ENCODE peak calls at places on chromosomes 13 and 19, in ten cellular contexts. One of them, this sample, is unnamed.
A peak's percentile ranks its signal among the peaks of the same experiment; 100 is the strongest.

GRCh38 chr13:113302940-113303339 is 5.9 kb downstream of the LAMP1 start:
- DNase-seq in tibial nerve: no peak
- DNase-seq in suprapubic skin: no peak
- DNase-seq in A549: no peak
- DNase-seq in stomach: no peak
- DNase-seq in K562: no peak
- DNase-seq in HepG2: no peak
- DNase-seq in esophagus muscularis mucosa: no peak
- DNase-seq in upper lobe of left lung: no peak
- DNase-seq in ovary: no peak
- DNase-seq in this sample: no peak

GRCh38 chr13:48526269-48526668 is 6.6 kb downstream of the RCBTB2 start:
- DNase-seq in tibial nerve: no peak
- DNase-seq in suprapubic skin: no peak
- DNase-seq in A549: no peak
- DNase-seq in stomach: no peak
- DNase-seq in K562: no peak
- DNase-seq in HepG2: no peak
- DNase-seq in esophagus muscularis mucosa: no peak
- DNase-seq in upper lobe of left lung: no peak
- DNase-seq in ovary: no peak
- DNase-seq in this sample: no peak

GRCh38 chr19:313988-314815 is 23.0 kb upstream of the PLPP2 start:
- DNase-seq in tibial nerve: no peak
- DNase-seq in suprapubic skin: no peak
- DNase-seq in A549: no peak
- DNase-seq in stomach: peak; percentile 13
- DNase-seq in K562: no peak
- DNase-seq in HepG2: no peak
- DNase-seq in esophagus muscularis mucosa: no peak
- DNase-seq in upper lobe of left lung: no peak
- DNase-seq in ovary: no peak
- DNase-seq in this sample: no peak

GRCh38 chr19:30790048-30790680 is 418.0 kb downstream of the ZNF536 start:
- DNase-seq in tibial nerve: peak; percentile 3
- DNase-seq in suprapubic skin: peak; percentile 52
- DNase-seq in A549: no peak
- DNase-seq in stomach: no peak
- DNase-seq in K562: no peak
- DNase-seq in HepG2: no peak
- DNase-seq in esophagus muscularis mucosa: no peak
- DNase-seq in upper lobe of left lung: no peak
- DNase-seq in ovary: no peak
- DNase-seq in this sample: no peak

GRCh38 chr19:45451181-45451849 is 16.5 kb upstream of the FOSB start:
- DNase-seq in tibial nerve: no peak
- DNase-seq in suprapubic skin: no peak
- DNase-seq in A549: no peak
- DNase-seq in stomach: peak; percentile 33
- DNase-seq in K562: no peak
- DNase-seq in HepG2: no peak
- DNase-seq in esophagus muscularis mucosa: no peak
- DNase-seq in upper lobe of left lung: no peak
- DNase-seq in ovary: no peak
- DNase-seq in this sample: peak; percentile 54

GRCh38 chr19:5479958-5480357 is 24.7 kb downstream of the ZNRF4 start:
- DNase-seq in tibial nerve: no peak
- DNase-seq in suprapubic skin: no peak
- DNase-seq in A549: no peak
- DNase-seq in stomach: no peak
- DNase-seq in K562: no peak
- DNase-seq in HepG2: no peak
- DNase-seq in esophagus muscularis mucosa: no peak
- DNase-seq in upper lobe of left lung: no peak
- DNase-seq in ovary: no peak
- DNase-seq in this sample: no peak

GRCh38 chr19:38656171-38656981 is 8.9 kb downstream of the ACTN4 start:
- DNase-seq in tibial nerve: peak; percentile 72
- DNase-seq in suprapubic skin: no peak
- DNase-seq in A549: peak; percentile 79
- DNase-seq in stomach: no peak
- DNase-seq in K562: no peak
- DNase-seq in HepG2: peak; percentile 95
- DNase-seq in esophagus muscularis mucosa: no peak
- DNase-seq in upper lobe of left lung: no peak
- DNase-seq in ovary: no peak
- DNase-seq in this sample: no peak

GRCh38 chr19:54439174-54439851 is 9.7 kb upstream of the LENG8 start:
- DNase-seq in tibial nerve: peak; percentile 30
- DNase-seq in suprapubic skin: no peak
- DNase-seq in A549: peak; percentile 64
- DNase-seq in stomach: peak; percentile 39
- DNase-seq in K562: no peak
- DNase-seq in HepG2: peak; percentile 56
- DNase-seq in esophagus muscularis mucosa: no peak
- DNase-seq in upper lobe of left lung: no peak
- DNase-seq in ovary: no peak
- DNase-seq in this sample: no peak

GRCh38 chr19:35249146-35249847 is 495 bp downstream of the LSR start:
- DNase-seq in tibial nerve: no peak
- DNase-seq in suprapubic skin: peak; percentile 76
- DNase-seq in A549: no peak
- DNase-seq in stomach: no peak
- DNase-seq in K562: peak; percentile 64
- DNase-seq in HepG2: no peak
- DNase-seq in esophagus muscularis mucosa: peak; percentile 72
- DNase-seq in upper lobe of left lung: peak; percentile 45
- DNase-seq in ovary: no peak
- DNase-seq in this sample: peak; percentile 42

GRCh38 chr13:37163626-37164365 is 58.3 kb upstream of the CSNK1A1L start:
- DNase-seq in tibial nerve: no peak
- DNase-seq in suprapubic skin: no peak
- DNase-seq in A549: no peak
- DNase-seq in stomach: no peak
- DNase-seq in K562: no peak
- DNase-seq in HepG2: no peak
- DNase-seq in esophagus muscularis mucosa: no peak
- DNase-seq in upper lobe of left lung: no peak
- DNase-seq in ovary: no peak
- DNase-seq in this sample: no peak

GRCh38 chr19:3516675-3517207 is 10.6 kb downstream of the FZR1 start:
- DNase-seq in tibial nerve: no peak
- DNase-seq in suprapubic skin: no peak
- DNase-seq in A549: no peak
- DNase-seq in stomach: peak; percentile 68
- DNase-seq in K562: no peak
- DNase-seq in HepG2: no peak
- DNase-seq in esophagus muscularis mucosa: no peak
- DNase-seq in upper lobe of left lung: peak; percentile 56
- DNase-seq in ovary: no peak
- DNase-seq in this sample: peak; percentile 58

GRCh38 chr13:76991796-76992547 is at the start of gene CLN5:
- DNase-seq in tibial nerve: peak; percentile 80
- DNase-seq in suprapubic skin: peak; percentile 95
- DNase-seq in A549: peak; percentile 90
- DNase-seq in stomach: peak; percentile 96
- DNase-seq in K562: peak; percentile 86
- DNase-seq in HepG2: peak; percentile 86
- DNase-seq in esophagus muscularis mucosa: peak; percentile 97
- DNase-seq in upper lobe of left lung: peak; percentile 99
- DNase-seq in ovary: peak; percentile 94
- DNase-seq in this sample: peak; percentile 96
- TF ChIP-seq CTCF in tibial nerve: no peak
- TF ChIP-seq CTCF in suprapubic skin: no peak
- TF ChIP-seq CTCF in A549: no peak
- TF ChIP-seq CTCF in stomach: no peak
- TF ChIP-seq CTCF in K562: no peak
- TF ChIP-seq CTCF in HepG2: no peak
- TF ChIP-seq CTCF in esophagus muscularis mucosa: no peak
- TF ChIP-seq CTCF in upper lobe of left lung: no peak
- TF ChIP-seq CTCF in ovary: peak; percentile 40
- TF ChIP-seq CTCF in this sample: peak; percentile 4

DNA sequence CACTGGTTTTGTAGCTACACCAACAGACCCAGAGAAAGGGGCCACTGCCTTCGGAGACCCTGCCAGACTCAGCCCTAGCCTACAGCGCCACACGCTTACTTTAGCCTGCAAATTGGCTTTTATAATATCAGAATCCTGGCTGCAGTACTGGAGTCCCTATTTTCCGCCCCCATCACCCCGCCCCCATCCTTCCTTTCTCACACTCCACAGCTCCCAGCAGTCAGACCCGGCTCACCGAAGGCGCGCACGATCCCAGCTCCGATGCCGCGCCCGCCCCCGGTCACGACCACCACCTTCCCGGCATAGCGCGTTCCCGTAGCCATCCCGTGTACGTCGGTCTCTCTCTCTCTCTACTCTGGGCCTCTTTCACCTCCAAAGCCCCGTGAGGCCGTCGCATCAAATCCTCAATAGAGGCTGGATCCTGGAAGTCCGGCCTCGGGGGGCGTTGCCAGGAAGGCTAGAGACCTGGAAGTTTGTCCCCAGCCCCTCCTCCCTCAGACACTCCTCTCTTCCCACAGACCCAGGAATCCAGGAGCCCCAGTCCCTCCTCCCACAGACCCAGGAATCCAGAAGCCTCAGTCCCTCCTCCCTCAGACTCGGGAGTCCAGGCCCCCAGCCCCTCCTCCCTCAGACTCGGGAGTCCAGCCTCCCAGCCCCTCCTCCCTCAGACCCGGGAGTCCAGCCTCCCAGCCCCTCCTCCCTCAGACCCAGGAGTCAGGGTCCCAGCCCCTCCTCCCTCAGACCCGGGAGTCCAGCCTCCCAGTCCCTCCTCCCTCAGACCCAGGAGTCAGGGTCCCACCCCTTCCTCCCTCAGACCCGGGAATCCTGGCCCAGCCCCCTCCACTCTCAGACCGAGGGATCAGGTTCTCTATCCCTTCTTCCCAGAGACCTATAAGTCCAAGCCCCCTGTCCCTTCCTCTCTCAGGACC is at the start of gene HSD17B14:
- DNase-seq in tibial nerve: no peak
- DNase-seq in suprapubic skin: peak; percentile 83
- DNase-seq in A549: peak; percentile 84
- DNase-seq in stomach: no peak
- DNase-seq in K562: peak; percentile 33
- DNase-seq in HepG2: no peak
- DNase-seq in esophagus muscularis mucosa: no peak
- DNase-seq in upper lobe of left lung: peak; percentile 83
- DNase-seq in ovary: peak; percentile 71
- DNase-seq in this sample: peak; percentile 23
- TF ChIP-seq EP300 in tibial nerve: no peak
- TF ChIP-seq EP300 in suprapubic skin: no peak
- TF ChIP-seq EP300 in A549: no peak
- TF ChIP-seq EP300 in stomach: no peak
- TF ChIP-seq EP300 in K562: no peak
- TF ChIP-seq EP300 in HepG2: no peak
- TF ChIP-seq EP300 in esophagus muscularis mucosa: no peak
- TF ChIP-seq EP300 in upper lobe of left lung: no peak
- TF ChIP-seq EP300 in ovary: no peak
- TF ChIP-seq EP300 in this sample: no peak

GRCh38 chr19:50024719-50025021 is 502 bp downstream of the VRK3 start:
- DNase-seq in tibial nerve: no peak
- DNase-seq in suprapubic skin: no peak
- DNase-seq in A549: no peak
- DNase-seq in stomach: no peak
- DNase-seq in K562: no peak
- DNase-seq in HepG2: no peak
- DNase-seq in esophagus muscularis mucosa: no peak
- DNase-seq in upper lobe of left lung: no peak
- DNase-seq in ovary: no peak
- DNase-seq in this sample: no peak

GRCh38 chr19:50030225-50030624 is 4.4 kb downstream of the ZNF473 start:
- DNase-seq in tibial nerve: no peak
- DNase-seq in suprapubic skin: no peak
- DNase-seq in A549: no peak
- DNase-seq in stomach: no peak
- DNase-seq in K562: no peak
- DNase-seq in HepG2: no peak
- DNase-seq in esophagus muscularis mucosa: no peak
- DNase-seq in upper lobe of left lung: no peak
- DNase-seq in ovary: no peak
- DNase-seq in this sample: no peak

GRCh38 chr19:50025022-50025793 is at the start of gene VRK3:
- DNase-seq in tibial nerve: peak; percentile 98
- DNase-seq in suprapubic skin: peak; percentile 99
- DNase-seq in A549: peak; percentile 100
- DNase-seq in stomach: peak; percentile 99
- DNase-seq in K562: peak; percentile 96
- DNase-seq in HepG2: peak; percentile 100
- DNase-seq in esophagus muscularis mucosa: peak; percentile 99
- DNase-seq in upper lobe of left lung: peak; percentile 99
- DNase-seq in ovary: peak; percentile 98
- DNase-seq in this sample: peak; percentile 99

GRCh38 chr19:50025794-50026549 is at the start of gene ZNF473:
- DNase-seq in tibial nerve: peak; percentile 92
- DNase-seq in suprapubic skin: peak; percentile 97
- DNase-seq in A549: peak; percentile 97
- DNase-seq in stomach: peak; percentile 95
- DNase-seq in K562: peak; percentile 84
- DNase-seq in HepG2: peak; percentile 92
- DNase-seq in esophagus muscularis mucosa: peak; percentile 98
- DNase-seq in upper lobe of left lung: peak; percentile 94
- DNase-seq in ovary: peak; percentile 91
- DNase-seq in this sample: peak; percentile 96

DNA sequence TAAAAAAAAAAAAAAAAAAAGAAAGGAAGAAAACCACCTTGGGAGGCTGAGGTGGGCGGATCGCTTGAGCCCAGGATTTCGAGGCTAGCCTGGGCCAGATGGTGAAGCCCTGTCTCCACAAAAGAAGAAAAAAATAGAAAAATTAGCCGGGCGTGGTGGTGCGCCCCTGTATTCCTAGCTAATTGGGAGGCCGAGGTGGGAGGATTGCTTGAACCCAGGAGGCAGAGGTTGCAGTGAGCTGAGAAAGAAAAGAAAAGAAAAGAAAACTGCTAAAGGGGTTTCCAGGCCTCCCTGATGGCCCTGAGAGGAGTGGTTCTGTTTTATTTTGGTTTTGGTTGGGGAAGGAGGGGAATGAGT is 723 bp downstream of the ZNF473 start:
- DNase-seq in tibial nerve: no peak
- DNase-seq in suprapubic skin: no peak
- DNase-seq in A549: no peak
- DNase-seq in stomach: no peak
- DNase-seq in K562: no peak
- DNase-seq in HepG2: no peak
- DNase-seq in esophagus muscularis mucosa: no peak
- DNase-seq in upper lobe of left lung: no peak
- DNase-seq in ovary: peak; percentile 34
- DNase-seq in this sample: no peak
- H3K4me3 ChIP-seq in tibial nerve: no peak overlapping the region
- H3K4me3 ChIP-seq in suprapubic skin: peak overlapping the region; percentile 80
- H3K4me3 ChIP-seq in A549: peak overlapping the region; percentile 77
- H3K4me3 ChIP-seq in stomach: peak overlapping the region; percentile 95
- H3K4me3 ChIP-seq in K562: peak overlapping the region; percentile 72
- H3K4me3 ChIP-seq in HepG2: peak overlapping the region; percentile 92
- H3K4me3 ChIP-seq in esophagus muscularis mucosa: peak overlapping the region; percentile 93
- H3K4me3 ChIP-seq in upper lobe of left lung: peak overlapping the region; percentile 96
- H3K4me3 ChIP-seq in ovary: peak overlapping the region; percentile 71
- H3K4me3 ChIP-seq in this sample: peak overlapping the region; percentile 96

DNA sequence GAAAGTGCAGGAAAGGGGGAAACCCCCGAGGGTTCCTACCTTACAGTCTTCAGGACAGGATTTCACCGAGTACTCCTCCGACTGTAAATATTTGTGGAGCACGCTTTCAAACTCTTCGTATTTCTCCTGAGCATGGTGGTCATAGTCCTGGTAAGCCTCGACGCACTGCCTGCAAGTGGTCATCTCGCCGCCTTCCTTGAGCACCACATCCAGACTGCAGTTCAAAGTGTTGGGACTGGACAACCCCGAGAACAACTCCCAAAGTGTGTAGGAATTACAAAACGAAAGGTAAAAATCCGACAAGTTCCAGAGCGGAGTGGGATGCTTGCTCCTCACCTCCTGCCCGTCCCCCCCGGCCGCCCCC is 349.7 kb downstream of the LIG4 start:
- DNase-seq in tibial nerve: no peak
- DNase-seq in suprapubic skin: no peak
- DNase-seq in A549: no peak
- DNase-seq in stomach: no peak
- DNase-seq in K562: no peak
- DNase-seq in HepG2: no peak
- DNase-seq in esophagus muscularis mucosa: no peak
- DNase-seq in upper lobe of left lung: no peak
- DNase-seq in ovary: no peak
- DNase-seq in this sample: no peak
- TF ChIP-seq CTCF in tibial nerve: no peak
- TF ChIP-seq CTCF in suprapubic skin: no peak
- TF ChIP-seq CTCF in A549: no peak
- TF ChIP-seq CTCF in stomach: no peak
- TF ChIP-seq CTCF in K562: no peak
- TF ChIP-seq CTCF in HepG2: no peak
- TF ChIP-seq CTCF in esophagus muscularis mucosa: no peak
- TF ChIP-seq CTCF in upper lobe of left lung: no peak
- TF ChIP-seq CTCF in ovary: no peak
- TF ChIP-seq CTCF in this sample: no peak